ENCODE peak calls at places on chromosomes 13 and 19, in seven cellular contexts. S is NCI-H2081; B is fibroblast of the aortic adventitia; D is activated effector memory CD4-positive, alpha-beta T cell treated with anti-CD3 and anti-CD28 coated beads, Interleukin-2, amount 50 U/mL, for 16 hours; C is activated CD8-positive, alpha-beta T cell treated with anti-CD3 and anti-CD28 coated beads for 36 hours; K is uterus; L is RWPE1. U is an unnamed sample.
A peak's percentile ranks its signal among the peaks of the same experiment; 100 is the strongest.

GRCh38 chr19:41912899-41913475 is 15.3 kb downstream of the ERFL start:
- DNase-seq in B (no peak), D (no peak), L (no peak), K (no peak), S (no peak), C (no peak), U (no peak)

GRCh38 chr13:95226932-95227718 is 74.1 kb downstream of the ABCC4 start:
- DNase-seq in L (no peak), K (no peak), C (no peak), S (no peak), B (no peak), D (no peak), U (no peak)

GRCh38 chr19:29849234-29849633 is 37.4 kb downstream of the CCNE1 start:
- DNase-seq in B (no peak), S (no peak), L (no peak), K (no peak), C (no peak), D (no peak), U (no peak)

GRCh38 chr13:112592647-112593046 is 4.7 kb upstream of the TUBGCP3 start:
- DNase-seq in C (no peak), K (no peak), D (no peak), S (no peak), L (no peak), B (no peak), U (no peak)

GRCh38 chr13:30752201-30752797 is 17.0 kb downstream of the ALOX5AP start:
- DNase-seq in C (no peak), B (peak; percentile 62), L (no peak), K (no peak), D (no peak), S (no peak), U (peak; percentile 57)

GRCh38 chr13:41327994-41328778 is 17.1 kb downstream of the NAA16 start:
- DNase-seq in B (no peak), L (no peak), C (peak; percentile 13), S (no peak), D (no peak), K (no peak), U (no peak)

GRCh38 chr19:18502633-18503294 is 19.1 kb downstream of the ELL start:
- DNase-seq in L (no peak), B (no peak), K (no peak), D (no peak), S (no peak), C (no peak), U (no peak)

GRCh38 chr13:114035583-114036501 is 62.0 kb upstream of the C13orf46 start:
- DNase-seq in K (no peak), C (no peak), L (no peak), B (peak; percentile 28), D (no peak), S (no peak), U (peak; percentile 92)

GRCh38 chr13:21234537-21234936 is 58.1 kb downstream of the MRPL57 start:
- DNase-seq in B (peak; percentile 27), L (no peak), D (no peak), S (no peak), K (no peak), C (no peak), U (no peak)

GRCh38 chr19:1295169-1296012 is 9.7 kb downstream of the EFNA2 start:
- DNase-seq in L (peak; percentile 81), K (no peak), C (peak; percentile 56), S (no peak), D (peak; percentile 83), B (no peak), U (no peak)

GRCh38 chr13:65966991-65967451 is 1263.1 kb downstream of the PCDH9 start:
- DNase-seq in B (peak; percentile 74), D (no peak), L (peak; percentile 8), S (peak; percentile 19), K (no peak), C (no peak), U (no peak)

GRCh38 chr13:66138172-66138811 is 1091.8 kb downstream of the PCDH9 start:
- DNase-seq in S (no peak), B (no peak), C (no peak), L (no peak), K (no peak), D (no peak), U (no peak)

GRCh38 chr13:41420146-41420545 is 37.2 kb upstream of the RGCC start:
- DNase-seq in B (no peak), D (no peak), C (no peak), L (no peak), K (no peak), S (no peak), U (no peak)

GRCh38 chr19:5338661-5339469 is 1.7 kb downstream of the PTPRS start:
- DNase-seq in L (no peak), B (no peak), D (no peak), K (no peak), S (no peak), C (no peak), U (peak; percentile 55)

GRCh38 chr19:48121909-48122371 is 11.3 kb upstream of the PLA2G4C start:
- DNase-seq in C (peak; percentile 21), S (no peak), B (no peak), L (peak; percentile 32), K (no peak), D (no peak), U (no peak)

GRCh38 chr13:113411216-113412023 is 41.9 kb downstream of the ADPRHL1 start:
- DNase-seq in K (peak; percentile 62), D (no peak), L (peak; percentile 27), S (no peak), C (no peak), B (peak; percentile 85), U (no peak)

GRCh38 chr19:28968721-28969120 is 244.2 kb downstream of the UQCRFS1 start:
- DNase-seq in S (no peak), B (no peak), K (no peak), C (no peak), L (no peak), D (no peak), U (no peak)

GRCh38 chr13:113979791-113980471 is 6.1 kb upstream of the C13orf46 start:
- DNase-seq in S (no peak), B (no peak), K (peak; percentile 12), C (no peak), L (no peak), D (no peak), U (no peak)